ENCODE peak calls at places on chromosomes 12 and 14, in seven cellular contexts. V is hepatocyte, R is OCI-LY7, F is PC-3, L is GM23248, K is MM.1S, Z is neural progenitor cell. B is an unnamed sample.

GRCh38 chr12:95328708-95329107 is 111.1 kb downstream of the VEZT start:
- DNase-seq in K (no peak), F (peak; percentile 59), V (no peak), R (no peak), Z (no peak), L (no peak), B (no peak)

GRCh38 chr12:9732966-9733461 is at the start of gene CLECL1:
- DNase-seq in F (no peak), Z (no peak), K (no peak), L (no peak), R (peak; percentile 66), V (no peak), B (no peak)

GRCh38 chr14:100333311-100333710 is 10.2 kb downstream of the SLC25A47 start:
- DNase-seq in V (no peak), K (no peak), F (no peak), Z (no peak), R (no peak), L (no peak), B (no peak)

GRCh38 chr14:90454041-90455000 is 57.5 kb downstream of the CALM1 start:
- DNase-seq in R (peak; percentile 16), F (peak; percentile 22), V (peak; percentile 84), L (peak; percentile 75), K (no peak), Z (peak; percentile 96), B (peak; percentile 57)

GRCh38 chr14:69808919-69809808 is 12.1 kb upstream of the SLC10A1 start:
- DNase-seq in Z (no peak), R (no peak), L (no peak), K (no peak), F (no peak), V (peak; percentile 51), B (no peak)

GRCh38 chr14:100979780-100980179 is 76.3 kb upstream of the RTL1 start:
- DNase-seq in K (no peak), R (no peak), F (peak; percentile 90), V (no peak), Z (no peak), L (peak; percentile 91), B (no peak)

GRCh38 chr14:27845241-27845850 is 921.2 kb upstream of the FOXG1 start:
- DNase-seq in V (no peak), K (no peak), L (no peak), R (no peak), F (no peak), Z (no peak), B (no peak)

GRCh38 chr12:63897931-63898330 is 53.4 kb downstream of the SRGAP1 start:
- DNase-seq in R (no peak), K (no peak), Z (no peak), F (no peak), L (no peak), V (no peak), B (no peak)

GRCh38 chr12:1531160-1531653 is 63.2 kb downstream of the FBXL14 start:
- DNase-seq in V (no peak), L (peak; percentile 58), R (peak; percentile 51), F (no peak), Z (no peak), K (no peak), B (no peak)

GRCh38 chr14:68547305-68548193 is 245.3 kb downstream of the ZFP36L1 start:
- DNase-seq in Z (no peak), K (no peak), F (peak; percentile 97), V (peak; percentile 66), L (peak; percentile 96), R (no peak), B (peak; percentile 85)

GRCh38 chr14:68549966-68550705 is 242.7 kb downstream of the ZFP36L1 start:
- DNase-seq in K (no peak), F (peak; percentile 41), V (no peak), L (no peak), Z (no peak), R (no peak), B (no peak)

GRCh38 chr14:68548194-68549056 is 244.4 kb downstream of the ZFP36L1 start:
- DNase-seq in L (peak; percentile 98), K (no peak), F (peak; percentile 97), R (no peak), Z (peak; percentile 68), V (peak; percentile 86), B (peak; percentile 82)

GRCh38 chr14:68551045-68551683 is 241.7 kb downstream of the ZFP36L1 start:
- DNase-seq in V (no peak), Z (no peak), F (no peak), R (no peak), L (no peak), K (no peak), B (no peak)

DNA sequence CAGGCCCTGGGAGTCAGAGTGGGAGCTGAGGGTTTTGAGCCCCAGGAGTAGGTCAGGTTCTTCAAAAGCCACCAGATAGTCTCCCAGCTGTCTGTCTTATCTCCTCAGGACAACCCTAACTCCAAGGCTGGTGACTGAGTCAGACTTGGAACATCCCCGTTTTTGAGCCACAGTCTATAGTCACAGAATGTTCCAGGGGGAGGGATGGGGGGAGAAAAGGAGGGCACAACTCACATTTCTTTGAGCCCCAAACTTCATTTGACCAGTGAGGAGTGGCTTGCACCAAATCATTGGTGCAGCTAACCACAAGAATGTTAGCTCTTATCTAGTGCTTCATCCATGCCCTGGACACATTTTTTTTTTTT is 243.8 kb downstream of the ZFP36L1 start:
- DNase-seq in K (no peak), F (peak; percentile 50), L (peak; percentile 86), Z (no peak), R (no peak), V (no peak), B (peak; percentile 74)
- TF ChIP-seq EZH2phosphoT487 in K (no peak), F (no peak), L (no peak), Z (no peak), R (no peak), V (no peak), B (no peak)

GRCh38 chr14:105061428-105062047 is 3.7 kb downstream of the GPR132 start:
- DNase-seq in V (peak; percentile 3), Z (no peak), K (no peak), R (no peak), F (no peak), L (no peak), B (no peak)

GRCh38 chr14:105059035-105059916 is 6.0 kb downstream of the GPR132 start:
- DNase-seq in K (no peak), F (no peak), Z (peak; percentile 38), L (no peak), V (no peak), R (no peak), B (no peak)

GRCh38 chr14:105058521-105059034 is 6.7 kb downstream of the GPR132 start:
- DNase-seq in V (no peak), K (no peak), L (no peak), R (no peak), Z (no peak), F (no peak), B (no peak)

GRCh38 chr14:105060751-105061427 is 4.3 kb downstream of the GPR132 start:
- DNase-seq in V (peak; percentile 25), K (no peak), Z (no peak), F (no peak), L (no peak), R (peak; percentile 69), B (no peak)

DNA sequence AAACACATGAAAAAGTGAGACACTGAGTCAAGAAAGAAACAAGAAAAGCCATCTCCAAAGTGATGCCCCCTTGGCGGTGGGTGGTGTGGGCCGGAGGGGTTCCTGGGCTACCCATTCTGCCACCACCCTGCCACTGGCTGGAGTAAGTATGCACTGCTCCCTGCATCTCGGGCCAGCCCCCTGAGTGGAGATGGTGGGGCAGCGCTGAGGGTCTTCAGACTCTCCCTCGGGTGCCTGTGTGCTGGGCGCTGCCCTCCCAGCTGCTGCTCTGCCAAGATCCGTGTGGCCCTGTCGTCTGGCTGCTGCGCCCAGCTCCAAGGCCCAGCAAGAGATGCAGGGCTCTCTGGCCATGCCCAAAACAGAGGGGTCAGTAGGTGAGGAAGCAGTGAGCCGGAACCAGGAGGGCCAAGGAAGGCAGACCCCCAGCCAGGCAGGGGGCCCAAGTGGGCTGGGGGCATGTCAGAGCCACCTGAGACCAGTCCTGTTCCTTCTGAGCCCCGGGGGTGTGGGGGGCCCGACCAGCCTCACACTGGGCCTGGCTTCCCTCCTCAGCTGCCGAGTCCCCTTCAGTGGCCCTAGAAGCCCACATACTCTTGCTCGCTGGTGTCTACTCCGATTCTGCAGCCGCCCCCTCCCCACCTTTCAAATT is 5.2 kb downstream of the GPR132 start:
- DNase-seq in R (no peak), L (no peak), V (no peak), K (no peak), Z (no peak), F (no peak), B (no peak)
- TF ChIP-seq EZH2phosphoT487 in R (no peak), L (no peak), V (no peak), K (no peak), Z (no peak), F (no peak), B (no peak)

GRCh38 chr12:120429368-120429767 is 8.5 kb upstream of the COX6A1 start:
- DNase-seq in L (no peak), F (no peak), R (no peak), V (no peak), K (no peak), Z (no peak), B (no peak)
- TF ChIP-seq EZH2phosphoT487 in L (no peak), F (no peak), R (no peak), V (no peak), K (no peak), Z (no peak), B (no peak)

GRCh38 chr12:109388167-109388563 is 40.5 kb downstream of the MYO1H start:
- DNase-seq in Z (no peak), R (no peak), V (no peak), K (no peak), L (no peak), F (no peak), B (no peak)

GRCh38 chr12:109394891-109395290 is 47.2 kb downstream of the MYO1H start:
- DNase-seq in L (no peak), F (no peak), K (no peak), R (no peak), V (no peak), Z (no peak), B (no peak)

GRCh38 chr12:109389146-109389545 is 41.4 kb downstream of the MYO1H start:
- DNase-seq in F (no peak), Z (no peak), V (no peak), K (peak; percentile 32), L (peak; percentile 4), R (peak; percentile 48), B (no peak)

DNA sequence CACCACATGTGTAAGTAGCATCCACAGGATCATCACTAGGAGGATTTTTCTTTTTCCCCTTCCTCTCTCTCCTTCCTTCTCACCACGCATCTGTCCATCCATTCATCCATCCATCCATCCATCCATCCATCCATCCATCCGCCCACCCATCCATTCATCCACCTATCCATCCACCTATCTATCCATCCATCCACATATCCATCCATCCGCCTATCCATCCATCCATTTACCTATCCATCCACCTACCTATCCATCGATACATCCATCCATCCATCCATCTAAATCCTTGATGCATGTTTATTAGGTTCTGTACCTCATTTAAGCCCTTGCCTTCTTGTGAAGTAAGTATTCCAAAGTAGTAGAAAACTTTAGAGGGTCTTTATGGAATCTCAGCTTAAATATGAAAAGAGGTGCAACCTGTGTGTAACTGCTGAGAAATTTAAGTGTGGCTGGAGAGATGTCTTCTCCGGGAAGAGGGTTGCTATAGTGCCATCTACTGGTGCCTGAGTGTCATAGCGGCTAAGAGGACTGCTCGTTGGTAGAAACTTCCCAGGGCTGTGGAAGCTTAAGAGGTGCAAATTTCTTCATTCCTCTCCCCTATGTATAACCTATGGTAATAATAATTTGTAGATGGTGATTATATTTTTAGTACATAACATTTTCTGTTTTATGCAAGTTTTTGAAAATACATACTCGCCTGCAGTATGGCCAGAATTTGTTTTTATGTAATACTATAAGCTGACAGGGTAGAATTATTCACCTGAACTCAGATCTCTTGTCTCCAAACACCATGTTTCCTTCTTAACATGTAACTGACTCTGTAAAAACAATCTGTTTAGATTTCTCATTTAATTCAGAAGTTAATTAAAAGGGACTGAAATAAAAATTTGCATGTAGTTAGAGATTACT is 46.0 kb downstream of the MYO1H start:
- DNase-seq in L (peak; percentile 71), V (peak; percentile 83), F (peak; percentile 85), R (peak; percentile 73), K (peak; percentile 58), Z (peak; percentile 67), B (peak; percentile 48)
- TF ChIP-seq EZH2phosphoT487 in L (no peak), V (no peak), F (no peak), R (no peak), K (no peak), Z (no peak), B (no peak)

B was measured in HCT116.